ENCODE peak calls at places on chromosomes 2 and 18, in four cellular contexts. F is HepG2, W is GM12878, L is K562. T is an unnamed sample.

GRCh38 chr2:237500681-237501424 is 13.8 kb downstream of the MLPH start:
- DNase-seq in F (no peak), W (no peak), L (no peak), T (peak; percentile 99)

GRCh38 chr18:74303306-74303705 is 11.5 kb upstream of the CYB5A start:
- DNase-seq in L (no peak), F (no peak), W (no peak), T (no peak)

GRCh38 chr18:7876354-7876753 is 309.2 kb downstream of the PTPRM start:
- DNase-seq in F (no peak), L (no peak), W (no peak), T (no peak)

GRCh38 chr2:201452856-201453643 is 1.5 kb downstream of the STRADB start:
- DNase-seq in F (no peak), W (no peak), L (no peak), T (no peak)

GRCh38 chr18:68414407-68414806 is 300.5 kb downstream of the TMX3 start:
- DNase-seq in L (no peak), F (no peak), W (no peak), T (no peak)

GRCh38 chr2:234771985-234772774 is 179.6 kb upstream of the SH3BP4 start:
- DNase-seq in L (no peak), W (no peak), F (no peak), T (no peak)

GRCh38 chr2:217691920-217692666 is 310.7 kb downstream of the TNS1 start:
- DNase-seq in L (no peak), F (no peak), W (no peak), T (no peak)

GRCh38 chr2:216235896-216236295 is 126.7 kb downstream of the XRCC5 start:
- DNase-seq in L (no peak), W (no peak), F (no peak), T (no peak)

GRCh38 chr2:96148410-96149217 is 3.4 kb upstream of the DUSP2 start:
- DNase-seq in L (peak; percentile 54), F (no peak), W (peak; percentile 74), T (peak; percentile 78)

GRCh38 chr2:127196998-127197397 is 23.1 kb downstream of the CYP27C1 start:
- DNase-seq in F (peak; percentile 62), L (peak; percentile 48), W (peak; percentile 11), T (no peak)

GRCh38 chr2:72210470-72210869 is 62.8 kb upstream of the CYP26B1 start:
- DNase-seq in F (no peak), L (no peak), W (no peak), T (peak; percentile 43)

GRCh38 chr2:5932556-5933469 is 240.6 kb downstream of the SOX11 start:
- DNase-seq in F (no peak), W (no peak), L (no peak), T (no peak)

GRCh38 chr2:23330214-23330613 is 54.8 kb upstream of the KLHL29 start:
- DNase-seq in L (peak; percentile 27), W (no peak), F (no peak), T (peak; percentile 52)

GRCh38 chr2:229206548-229206947 is 64.5 kb downstream of the PID1 start:
- DNase-seq in L (no peak), F (no peak), W (no peak), T (no peak)

GRCh38 chr18:45171575-45172225 is 443.6 kb upstream of the SLC14A2 start:
- DNase-seq in F (no peak), W (no peak), L (no peak), T (no peak)

GRCh38 chr2:230225486-230225885 is at the start of gene SP140:
- DNase-seq in W (peak; percentile 80), F (no peak), L (no peak), T (no peak)

GRCh38 chr2:185857676-185858075 is 119.1 kb downstream of the FSIP2 start:
- DNase-seq in F (no peak), L (no peak), W (no peak), T (no peak)

GRCh38 chr2:49332415-49332814 is 178.1 kb upstream of the FSHR start:
- DNase-seq in L (no peak), W (no peak), F (no peak), T (no peak)

GRCh38 chr18:8882632-8883408 is 177.5 kb downstream of the MTCL1 start:
- DNase-seq in L (peak; percentile 60), W (no peak), F (peak; percentile 21), T (no peak)

GRCh38 chr18:44098551-44099098 is 582.1 kb upstream of the SETBP1 start:
- DNase-seq in L (no peak), W (no peak), F (no peak), T (no peak)

GRCh38 chr18:56869189-56869777 is 218.1 kb downstream of the WDR7 start:
- DNase-seq in F (peak; percentile 32), L (peak; percentile 4), W (peak; percentile 11), T (peak; percentile 2)

GRCh38 chr18:12726774-12727550 is 24.1 kb downstream of the PSMG2 start:
- DNase-seq in W (no peak), F (peak; percentile 65), L (peak; percentile 63), T (peak; percentile 73)

GRCh38 chr18:5895300-5895885 is at the start of gene TMEM200C:
- DNase-seq in F (no peak), W (no peak), L (no peak), T (no peak)

GRCh38 chr2:71988170-71988569 is 159.5 kb downstream of the CYP26B1 start:
- DNase-seq in F (no peak), L (no peak), W (no peak), T (no peak)

GRCh38 chr2:54628418-54628817 is 95.0 kb upstream of the EML6 start:
- DNase-seq in F (no peak), W (no peak), L (no peak), T (no peak)

GRCh38 chr2:185668710-185669109 is 69.9 kb upstream of the FSIP2 start:
- DNase-seq in F (no peak), L (no peak), W (no peak), T (no peak)

GRCh38 chr2:105526000-105526925 is 127.4 kb upstream of the FHL2 start:
- DNase-seq in F (no peak), L (no peak), W (no peak), T (no peak)

GRCh38 chr18:45136381-45137088 is 455.8 kb downstream of the SETBP1 start:
- DNase-seq in W (no peak), F (no peak), L (no peak), T (no peak)

GRCh38 chr18:53698907-53699306 is 525.6 kb downstream of the MBD2 start:
- DNase-seq in W (no peak), F (peak; percentile 33), L (no peak), T (peak; percentile 3)

GRCh38 chr2:153388246-153388645 is 90.3 kb downstream of the RPRM start:
- DNase-seq in W (no peak), L (no peak), F (no peak), T (no peak)

GRCh38 chr2:121699421-121700328 is 37.0 kb downstream of the NIFK start:
- DNase-seq in F (peak; percentile 52), L (peak; percentile 28), W (peak; percentile 60), T (peak; percentile 78)

GRCh38 chr2:171807831-171808393 is 86.1 kb downstream of the SLC25A12 start:
- DNase-seq in W (no peak), F (peak; percentile 91), L (no peak), T (no peak)

GRCh38 chr2:63301481-63301880 is 250.9 kb downstream of the OTX1 start:
- DNase-seq in L (no peak), W (no peak), F (no peak), T (no peak)

GRCh38 chr2:110838657-110839357 is 106.4 kb downstream of the ACOXL start:
- DNase-seq in L (no peak), F (no peak), W (no peak), T (no peak)

GRCh38 chr2:158518083-158518482 is 61.3 kb downstream of the PKP4 start:
- DNase-seq in W (no peak), F (no peak), L (no peak), T (peak; percentile 28)

GRCh38 chr2:68252407-68253210 is at the start of gene PPP3R1:
- DNase-seq in L (peak; percentile 89), F (peak; percentile 91), W (peak; percentile 85), T (peak; percentile 97)
- TF ChIP-seq POLR2A in L (peak; percentile 94), F (peak; percentile 93), W (peak; percentile 93), T (peak; percentile 98)

GRCh38 chr18:46324556-46324955 is 220.4 kb downstream of the HAUS1 start:
- DNase-seq in F (no peak), W (no peak), L (peak; percentile 25), T (peak; percentile 49)
- TF ChIP-seq CEBPB in F (no peak), W (no peak), L (no peak), T (no peak)

GRCh38 chr2:231546014-231546413 is 15.8 kb upstream of the NMUR1 start:
- DNase-seq in W (no peak), L (no peak), F (no peak), T (no peak)

GRCh38 chr2:231547315-231548110 is 17.3 kb upstream of the NMUR1 start:
- DNase-seq in F (no peak), L (no peak), W (no peak), T (no peak)

GRCh38 chr2:231541605-231542509 is 11.6 kb upstream of the NMUR1 start:
- DNase-seq in F (no peak), L (peak; percentile 27), W (no peak), T (peak; percentile 40)

GRCh38 chr2:231548752-231549151 is 18.5 kb upstream of the NMUR1 start:
- DNase-seq in L (no peak), W (no peak), F (no peak), T (no peak)

GRCh38 chr2:231545105-231545902 is 15.1 kb upstream of the NMUR1 start:
- DNase-seq in W (peak; percentile 98), L (no peak), F (no peak), T (no peak)
- TF ChIP-seq POLR2AphosphoS2 in W (no peak), L (no peak), F (no peak), T (no peak)

GRCh38 chr2:16102287-16102975 is 162.1 kb downstream of the MYCN start:
- DNase-seq in W (no peak), L (no peak), F (no peak), T (no peak)

GRCh38 chr2:16103614-16104344 is 163.4 kb downstream of the MYCN start:
- DNase-seq in W (no peak), F (no peak), L (no peak), T (no peak)

GRCh38 chr2:16101196-16101595 is 160.8 kb downstream of the MYCN start:
- DNase-seq in L (no peak), W (no peak), F (no peak), T (no peak)

GRCh38 chr2:16104345-16105177 is 164.2 kb downstream of the MYCN start:
- DNase-seq in L (no peak), F (peak; percentile 65), W (no peak), T (peak; percentile 80)

DNA sequence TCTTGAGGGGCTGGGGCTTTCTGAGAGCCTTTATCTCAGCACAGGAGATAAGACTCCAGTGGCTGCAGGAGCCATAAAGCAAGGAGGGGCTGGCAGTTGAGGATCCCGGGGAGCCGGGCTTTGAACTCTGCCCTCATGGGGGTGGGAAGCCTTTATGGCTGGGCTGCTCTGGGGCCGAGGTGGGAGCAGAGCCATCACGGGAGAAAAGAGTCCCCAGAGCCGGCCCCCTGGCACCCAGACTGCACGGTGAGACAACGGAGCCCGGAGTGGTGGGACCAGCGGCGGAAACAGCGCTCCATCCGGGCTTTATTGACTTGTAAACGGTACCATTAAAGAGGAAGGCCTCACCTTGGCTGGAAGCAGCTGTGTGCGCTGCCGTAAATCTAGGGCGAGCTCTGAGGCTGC is 162.6 kb downstream of the MYCN start:
- DNase-seq in L (no peak), W (no peak), F (no peak), T (no peak)
- TF ChIP-seq POLR2A in L (no peak), W (no peak), F (no peak), T (no peak)

DNA sequence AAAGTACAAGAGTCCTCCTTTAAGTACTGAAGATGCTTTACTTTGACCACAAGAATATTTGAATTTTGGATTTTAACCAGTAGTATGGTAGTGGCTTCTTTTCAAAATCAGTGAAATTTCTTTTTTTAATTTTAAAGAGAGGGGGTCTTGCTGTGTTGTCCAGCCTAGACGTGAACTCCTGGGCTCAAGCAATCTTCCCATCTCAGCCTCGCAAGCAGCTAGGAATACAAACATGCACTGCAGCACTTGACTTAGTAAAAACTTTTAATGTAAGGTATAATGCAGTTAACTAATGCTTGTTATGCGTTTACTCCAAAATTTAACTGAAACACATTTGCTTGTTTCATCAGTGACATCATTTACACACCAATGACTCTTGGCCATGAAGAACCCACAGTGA is 49.6 kb downstream of the EML4 start:
- DNase-seq in F (no peak), L (no peak), W (no peak), T (no peak)
- TF ChIP-seq CEBPB in F (no peak), L (no peak), W (no peak), T (no peak)